ENCODE peak calls at places on chromosomes 7 and 10, in six cellular contexts. G, O, I, B, X and U are unnamed samples.

GRCh38 chr7:113092762-113093161 is 6.1 kb upstream of the GPR85 start:
- DNase-seq in G (no peak), O (no peak), I (no peak), B (no peak), X (no peak), U (no peak)

GRCh38 chr10:70889291-70889690 is 926 bp upstream of the PCBD1 start:
- DNase-seq in G (no peak), O (no peak), I (no peak), B (no peak), X (no peak), U (no peak)

GRCh38 chr10:1154531-1154930 is 98.3 kb downstream of the WDR37 start:
- DNase-seq in G (no peak), O (no peak), I (no peak), B (no peak), X (no peak), U (no peak)

GRCh38 chr10:68900427-68901105 is 549 bp upstream of the DDX50 start:
- DNase-seq in G (peak), O (peak), I (no peak), B (peak), X (no peak), U (no peak)

GRCh38 chr7:128427289-128427891 is 17.6 kb upstream of the IMPDH1 start:
- DNase-seq in G (no peak), O (peak), I (no peak), B (peak), X (peak), U (no peak)

GRCh38 chr10:44259090-44259874 is 125.6 kb downstream of the CXCL12 start:
- DNase-seq in G (no peak), O (no peak), I (no peak), B (no peak), X (no peak), U (no peak)

GRCh38 chr10:98273454-98273850 is 5.5 kb upstream of the LOXL4 start:
- DNase-seq in G (no peak), O (no peak), I (no peak), B (no peak), X (no peak), U (peak)

GRCh38 chr7:102272075-102272916 is 14.4 kb upstream of the SH2B2 start:
- DNase-seq in G (peak), O (peak), I (peak), B (peak), X (peak), U (no peak)

GRCh38 chr7:155254018-155254417 is 43.7 kb upstream of the INSIG1 start:
- DNase-seq in G (no peak), O (no peak), I (no peak), B (no peak), X (no peak), U (no peak)

GRCh38 chr7:90900640-90901353 is 304.7 kb downstream of the CDK14 start:
- DNase-seq in G (no peak), O (no peak), I (no peak), B (peak), X (no peak), U (no peak)

GRCh38 chr7:73512018-73512780 is 9.9 kb downstream of the BAZ1B start:
- DNase-seq in G (no peak), O (no peak), I (no peak), B (no peak), X (no peak), U (no peak)

GRCh38 chr10:20955355-20955893 is 58.3 kb upstream of the NEBL start:
- DNase-seq in G (no peak), O (peak), I (no peak), B (no peak), X (no peak), U (no peak)